ENCODE peak calls at places on chromosomes 13 and 19, in six cellular contexts. One of them, this sample, is unnamed.

GRCh38 chr19:48516536-48516935 is 4.9 kb upstream of the LMTK3 start:
- DNase-seq in cardiac muscle cell: no peak
- DNase-seq in stimulated activated CD8-positive, alpha-beta memory T cell treated with anti-CD3 and anti-CD28 coated beads, Interleukin-7, amount 100 ng/mL, for 4 hours: no peak
- DNase-seq in osteoblast: no peak
- DNase-seq in CD4-positive, alpha-beta T cell: no peak
- DNase-seq in GM23248: no peak
- DNase-seq in this sample: no peak

GRCh38 chr13:112071011-112071901 is 4.3 kb downstream of the SOX1 start:
- DNase-seq in cardiac muscle cell: no peak
- DNase-seq in stimulated activated CD8-positive, alpha-beta memory T cell treated with anti-CD3 and anti-CD28 coated beads, Interleukin-7, amount 100 ng/mL, for 4 hours: no peak
- DNase-seq in GM23248: no peak
- DNase-seq in osteoblast: peak; percentile 84
- DNase-seq in CD4-positive, alpha-beta T cell: no peak
- DNase-seq in this sample: no peak

GRCh38 chr19:55688422-55689218 is 13.6 kb downstream of the EPN1 start:
- DNase-seq in osteoblast: peak; percentile 79
- DNase-seq in cardiac muscle cell: no peak
- DNase-seq in GM23248: no peak
- DNase-seq in CD4-positive, alpha-beta T cell: no peak
- DNase-seq in stimulated activated CD8-positive, alpha-beta memory T cell treated with anti-CD3 and anti-CD28 coated beads, Interleukin-7, amount 100 ng/mL, for 4 hours: no peak
- DNase-seq in this sample: peak; percentile 48

GRCh38 chr13:81480634-81481033 is 1139.7 kb upstream of the SPRY2 start:
- DNase-seq in GM23248: no peak
- DNase-seq in cardiac muscle cell: no peak
- DNase-seq in CD4-positive, alpha-beta T cell: no peak
- DNase-seq in osteoblast: no peak
- DNase-seq in stimulated activated CD8-positive, alpha-beta memory T cell treated with anti-CD3 and anti-CD28 coated beads, Interleukin-7, amount 100 ng/mL, for 4 hours: no peak
- DNase-seq in this sample: no peak

GRCh38 chr19:8609210-8610040 is 1.1 kb downstream of the ADAMTS10 start:
- DNase-seq in GM23248: peak; percentile 79
- DNase-seq in CD4-positive, alpha-beta T cell: no peak
- DNase-seq in stimulated activated CD8-positive, alpha-beta memory T cell treated with anti-CD3 and anti-CD28 coated beads, Interleukin-7, amount 100 ng/mL, for 4 hours: no peak
- DNase-seq in osteoblast: peak; percentile 94
- DNase-seq in cardiac muscle cell: peak; percentile 76
- DNase-seq in this sample: no peak

GRCh38 chr13:107138987-107139386 is 571.0 kb upstream of the ARGLU1 start:
- DNase-seq in stimulated activated CD8-positive, alpha-beta memory T cell treated with anti-CD3 and anti-CD28 coated beads, Interleukin-7, amount 100 ng/mL, for 4 hours: no peak
- DNase-seq in osteoblast: no peak
- DNase-seq in GM23248: no peak
- DNase-seq in CD4-positive, alpha-beta T cell: no peak
- DNase-seq in cardiac muscle cell: no peak
- DNase-seq in this sample: no peak

GRCh38 chr19:51145926-51146493 is 3.9 kb downstream of the SIGLEC7 start:
- DNase-seq in stimulated activated CD8-positive, alpha-beta memory T cell treated with anti-CD3 and anti-CD28 coated beads, Interleukin-7, amount 100 ng/mL, for 4 hours: no peak
- DNase-seq in cardiac muscle cell: no peak
- DNase-seq in CD4-positive, alpha-beta T cell: no peak
- DNase-seq in GM23248: no peak
- DNase-seq in osteoblast: no peak
- DNase-seq in this sample: no peak

GRCh38 chr19:2782936-2783780 is at the start of gene SGTA:
- DNase-seq in osteoblast: peak; percentile 100
- DNase-seq in stimulated activated CD8-positive, alpha-beta memory T cell treated with anti-CD3 and anti-CD28 coated beads, Interleukin-7, amount 100 ng/mL, for 4 hours: peak; percentile 95
- DNase-seq in CD4-positive, alpha-beta T cell: peak; percentile 92
- DNase-seq in GM23248: peak; percentile 100
- DNase-seq in cardiac muscle cell: peak; percentile 100
- DNase-seq in this sample: peak; percentile 94

GRCh38 chr13:92806215-92806614 is 420.4 kb upstream of the GPC6 start:
- DNase-seq in cardiac muscle cell: peak; percentile 31
- DNase-seq in CD4-positive, alpha-beta T cell: no peak
- DNase-seq in stimulated activated CD8-positive, alpha-beta memory T cell treated with anti-CD3 and anti-CD28 coated beads, Interleukin-7, amount 100 ng/mL, for 4 hours: no peak
- DNase-seq in osteoblast: no peak
- DNase-seq in GM23248: peak; percentile 28
- DNase-seq in this sample: no peak

GRCh38 chr19:29759359-29759758 is 44.3 kb upstream of the C19orf12 start:
- DNase-seq in GM23248: no peak
- DNase-seq in cardiac muscle cell: no peak
- DNase-seq in CD4-positive, alpha-beta T cell: no peak
- DNase-seq in osteoblast: no peak
- DNase-seq in stimulated activated CD8-positive, alpha-beta memory T cell treated with anti-CD3 and anti-CD28 coated beads, Interleukin-7, amount 100 ng/mL, for 4 hours: no peak
- DNase-seq in this sample: no peak

GRCh38 chr19:2339644-2340310 is 11.3 kb downstream of the SPPL2B start:
- DNase-seq in cardiac muscle cell: no peak
- DNase-seq in CD4-positive, alpha-beta T cell: no peak
- DNase-seq in osteoblast: no peak
- DNase-seq in stimulated activated CD8-positive, alpha-beta memory T cell treated with anti-CD3 and anti-CD28 coated beads, Interleukin-7, amount 100 ng/mL, for 4 hours: no peak
- DNase-seq in GM23248: no peak
- DNase-seq in this sample: no peak

GRCh38 chr19:10968527-10969081 is 7.8 kb downstream of the SMARCA4 start:
- DNase-seq in cardiac muscle cell: no peak
- DNase-seq in CD4-positive, alpha-beta T cell: no peak
- DNase-seq in osteoblast: peak; percentile 66
- DNase-seq in GM23248: no peak
- DNase-seq in stimulated activated CD8-positive, alpha-beta memory T cell treated with anti-CD3 and anti-CD28 coated beads, Interleukin-7, amount 100 ng/mL, for 4 hours: no peak
- DNase-seq in this sample: no peak

GRCh38 chr13:101346161-101346560 is 70.1 kb downstream of the NALCN start:
- DNase-seq in GM23248: peak; percentile 3
- DNase-seq in CD4-positive, alpha-beta T cell: no peak
- DNase-seq in osteoblast: no peak
- DNase-seq in stimulated activated CD8-positive, alpha-beta memory T cell treated with anti-CD3 and anti-CD28 coated beads, Interleukin-7, amount 100 ng/mL, for 4 hours: no peak
- DNase-seq in cardiac muscle cell: peak; percentile 2
- DNase-seq in this sample: no peak

GRCh38 chr19:46604781-46605355 is 3.7 kb downstream of the CALM3 start:
- DNase-seq in stimulated activated CD8-positive, alpha-beta memory T cell treated with anti-CD3 and anti-CD28 coated beads, Interleukin-7, amount 100 ng/mL, for 4 hours: no peak
- DNase-seq in GM23248: no peak
- DNase-seq in osteoblast: peak; percentile 84
- DNase-seq in cardiac muscle cell: no peak
- DNase-seq in CD4-positive, alpha-beta T cell: no peak
- DNase-seq in this sample: no peak